ENCODE peak calls at places on chromosomes 3 and 15, in ten cellular contexts. F, W, C, U, B, R, Y, M, O and V are unnamed samples.

GRCh38 chr15:90407871-90408317 is 19.9 kb downstream of the IQGAP1 start:
- DNase-seq in F (no peak), W (peak; percentile 32), C (no peak), U (no peak), B (no peak), R (no peak), Y (no peak), M (peak; percentile 26), O (peak; percentile 74), V (peak; percentile 97)

GRCh38 chr3:141074529-141074928 is 23.4 kb downstream of the SPSB4 start:
- DNase-seq in F (peak; percentile 39), W (no peak), C (no peak), U (no peak), B (no peak), R (no peak), Y (no peak), M (no peak), O (no peak), V (no peak)

GRCh38 chr3:170033489-170033888 is 4.3 kb upstream of the GPR160 start:
- DNase-seq in F (no peak), W (no peak), C (no peak), U (no peak), B (no peak), R (peak; percentile 69), Y (no peak), M (peak; percentile 34), O (no peak), V (no peak)

GRCh38 chr3:61545716-61546115 is 15.7 kb upstream of the PTPRG start:
- DNase-seq in F (no peak), W (no peak), C (no peak), U (no peak), B (no peak), R (no peak), Y (no peak), M (no peak), O (no peak), V (no peak)

GRCh38 chr3:50219285-50219684 is 14.2 kb downstream of the SLC38A3 start:
- DNase-seq in F (no peak), W (no peak), C (no peak), U (no peak), B (no peak), R (no peak), Y (no peak), M (no peak), O (no peak), V (no peak)

GRCh38 chr15:96947296-96947695 is 616.8 kb downstream of the NR2F2 start:
- DNase-seq in F (no peak), W (no peak), C (no peak), U (no peak), B (no peak), R (no peak), Y (no peak), M (no peak), O (no peak), V (no peak)

GRCh38 chr3:183895296-183895695 is 10.6 kb upstream of the PARL start:
- DNase-seq in F (no peak), W (peak; percentile 63), C (peak; percentile 57), U (peak; percentile 40), B (peak; percentile 46), R (peak; percentile 53), Y (peak; percentile 79), M (no peak), O (peak; percentile 71), V (peak; percentile 69)

GRCh38 chr15:90165659-90166489 is 35.3 kb upstream of the SEMA4B start:
- DNase-seq in F (peak; percentile 92), W (peak; percentile 100), C (peak; percentile 99), U (no peak), B (no peak), R (peak; percentile 93), Y (peak; percentile 4), M (no peak), O (peak; percentile 98), V (peak; percentile 95)

GRCh38 chr15:44009056-44009455 is 182.3 kb downstream of the WDR76 start:
- DNase-seq in F (no peak), W (peak; percentile 63), C (peak; percentile 44), U (no peak), B (no peak), R (no peak), Y (no peak), M (no peak), O (peak; percentile 56), V (peak; percentile 42)

GRCh38 chr3:184556502-184557347 is 4.9 kb upstream of the EPHB3 start:
- DNase-seq in F (no peak), W (no peak), C (no peak), U (no peak), B (no peak), R (no peak), Y (no peak), M (no peak), O (no peak), V (no peak)

GRCh38 chr15:70870066-70870465 is 16.1 kb upstream of the LARP6 start:
- DNase-seq in F (no peak), W (peak; percentile 79), C (no peak), U (peak; percentile 45), B (peak; percentile 38), R (peak; percentile 79), Y (no peak), M (no peak), O (peak; percentile 70), V (peak; percentile 87)

GRCh38 chr3:12191559-12191958 is 32.8 kb upstream of the TIMP4 start:
- DNase-seq in F (no peak), W (no peak), C (no peak), U (no peak), B (no peak), R (no peak), Y (no peak), M (no peak), O (no peak), V (no peak)

GRCh38 chr15:23687143-23687470 is at the start of gene NDN:
- DNase-seq in F (no peak), W (peak; percentile 9), C (no peak), U (peak; percentile 15), B (peak; percentile 3), R (peak; percentile 38), Y (no peak), M (no peak), O (peak; percentile 68), V (peak; percentile 31)